ENCODE peak calls at places on chromosomes 6 and 20, in eight cellular contexts. M is adrenal gland, J is breast epithelium, V is H54, O is IMR-90, R is A549, S is gastrocnemius medialis, N is right lobe of liver. Z is an unnamed sample.

GRCh38 chr6:16836186-16836981 is 75.1 kb upstream of the ATXN1 start:
- DNase-seq in S (no peak), M (no peak), J (no peak), R (no peak), V (no peak), N (no peak), O (peak; percentile 26), Z (no peak)

GRCh38 chr6:22785036-22785435 is 215.7 kb downstream of the HDGFL1 start:
- DNase-seq in N (no peak), S (no peak), J (no peak), M (no peak), V (no peak), R (no peak), O (peak; percentile 38), Z (no peak)

GRCh38 chr6:150876598-150876997 is 11.1 kb downstream of the MTHFD1L start:
- DNase-seq in V (no peak), M (no peak), J (peak; percentile 79), R (no peak), N (peak; percentile 77), S (peak; percentile 72), O (peak; percentile 37), Z (no peak)

GRCh38 chr20:43220612-43221011 is 30.9 kb upstream of the PTPRT start:
- DNase-seq in R (no peak), S (no peak), J (no peak), N (no peak), O (peak; percentile 3), V (no peak), M (no peak), Z (no peak)

GRCh38 chr20:52749020-52749419 is 223.1 kb upstream of the TSHZ2 start:
- DNase-seq in S (no peak), M (no peak), V (no peak), N (no peak), J (no peak), O (no peak), R (no peak), Z (no peak)

GRCh38 chr6:152636675-152637421 is at the start of gene SYNE1:
- DNase-seq in M (peak; percentile 42), S (no peak), O (peak; percentile 16), J (no peak), N (peak; percentile 48), R (peak; percentile 9), V (peak; percentile 6), Z (no peak)

GRCh38 chr20:48066256-48066655 is 281.0 kb upstream of the SULF2 start:
- DNase-seq in N (no peak), M (no peak), O (peak; percentile 31), V (no peak), J (no peak), R (peak; percentile 14), S (no peak), Z (no peak)

GRCh38 chr6:140858381-140858971 is 1274.2 kb upstream of the GJE1 start:
- DNase-seq in V (no peak), S (no peak), M (no peak), R (no peak), N (no peak), J (no peak), O (peak; percentile 52), Z (no peak)

GRCh38 chr6:109523478-109523877 is 40.5 kb upstream of the ZBTB24 start:
- DNase-seq in M (no peak), R (no peak), S (no peak), J (no peak), V (no peak), N (no peak), O (peak; percentile 40), Z (no peak)

GRCh38 chr6:15653581-15653980 is 9.2 kb downstream of the DTNBP1 start:
- DNase-seq in N (no peak), J (no peak), S (no peak), M (no peak), O (no peak), V (no peak), R (no peak), Z (no peak)

GRCh38 chr6:42569102-42570028 is 5.5 kb downstream of the UBR2 start:
- DNase-seq in N (no peak), S (no peak), V (no peak), O (peak; percentile 95), M (no peak), R (peak; percentile 39), J (no peak), Z (no peak)

GRCh38 chr6:129748212-129748900 is 38.4 kb upstream of the ARHGAP18 start:
- DNase-seq in V (no peak), S (peak; percentile 10), N (no peak), R (no peak), J (no peak), M (peak; percentile 48), O (peak; percentile 61), Z (no peak)

GRCh38 chr6:129575378-129576118 is 134.4 kb downstream of the ARHGAP18 start:
- DNase-seq in N (no peak), O (peak; percentile 72), J (no peak), R (peak; percentile 43), V (peak; percentile 4), M (no peak), S (no peak), Z (no peak)

DNA sequence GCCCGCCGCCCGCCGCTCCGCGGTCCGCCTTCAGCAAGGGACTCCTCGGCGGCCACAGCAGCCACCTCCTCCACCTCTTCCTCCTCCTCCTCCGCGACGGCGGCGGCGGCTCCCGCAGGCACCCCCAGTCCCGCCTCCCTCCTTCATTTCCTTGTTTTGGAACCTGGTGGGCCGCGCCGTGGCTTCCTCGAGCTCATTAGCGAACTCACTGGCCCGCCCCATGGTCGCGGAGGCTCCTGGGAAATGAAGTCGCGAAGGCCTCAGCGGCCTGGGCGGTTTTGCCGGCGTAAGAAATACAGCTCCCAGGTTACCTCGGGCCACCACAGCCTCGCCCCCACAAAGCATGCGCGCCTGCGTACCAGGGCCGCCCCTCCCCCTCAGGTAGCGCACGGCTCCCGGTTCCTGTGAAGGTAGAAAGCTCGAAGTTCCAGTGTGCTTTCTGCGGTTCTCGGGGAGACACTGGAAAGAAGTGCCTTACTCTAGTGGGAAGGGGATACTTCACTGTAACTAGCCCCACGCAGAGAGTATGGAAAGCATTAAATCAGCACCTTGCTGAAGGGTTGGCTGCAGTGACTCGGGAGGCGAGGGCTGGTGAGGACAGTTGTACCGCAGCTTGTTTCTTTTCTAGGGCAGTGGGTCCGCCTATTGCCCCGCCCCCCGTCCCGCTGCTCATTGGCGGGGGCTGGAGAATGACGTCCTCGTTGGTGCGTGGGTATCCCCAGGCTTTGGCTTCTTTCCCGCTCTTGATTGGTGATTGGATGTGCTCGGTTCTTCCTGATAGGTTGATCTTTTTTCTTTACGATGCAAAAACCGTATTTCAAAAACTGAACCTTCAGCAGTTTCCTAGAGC is at the start of gene CDK19:
- DNase-seq in O (peak; percentile 98), N (peak; percentile 99), J (peak; percentile 97), V (peak; percentile 77), R (peak; percentile 98), M (peak; percentile 97), S (peak; percentile 97), Z (peak; percentile 99)
- TF ChIP-seq POLR2A in O (peak; percentile 86), N (peak; percentile 93), J (peak; percentile 32), V (peak; percentile 65), R (peak; percentile 70), M (peak; percentile 95), S (peak; percentile 72), Z (peak; percentile 48)

GRCh38 chr20:35618032-35618371 is 2.4 kb downstream of the SPAG4 start:
- DNase-seq in N (peak; percentile 42), M (no peak), S (no peak), J (no peak), R (no peak), O (no peak), V (no peak), Z (no peak)

GRCh38 chr20:35618372-35619131 is 2.9 kb downstream of the SPAG4 start:
- DNase-seq in J (no peak), V (no peak), M (peak; percentile 45), O (peak; percentile 23), R (no peak), S (no peak), N (peak; percentile 50), Z (no peak)

GRCh38 chr20:35620818-35621559 is 5.4 kb downstream of the SPAG4 start:
- DNase-seq in N (no peak), R (no peak), V (no peak), S (no peak), M (no peak), O (no peak), J (no peak), Z (no peak)

GRCh38 chr20:35617397-35618031 is 1.9 kb downstream of the SPAG4 start:
- DNase-seq in M (peak; percentile 67), V (peak; percentile 65), N (peak; percentile 67), R (peak; percentile 75), S (peak; percentile 32), O (peak; percentile 53), J (no peak), Z (no peak)

GRCh38 chr20:35619196-35620095 is 3.8 kb downstream of the SPAG4 start:
- DNase-seq in V (no peak), M (peak; percentile 82), O (peak; percentile 78), R (peak; percentile 89), J (peak; percentile 71), S (peak; percentile 27), N (peak; percentile 89), Z (peak; percentile 96)
- TF ChIP-seq POLR2A in V (no peak), M (peak; percentile 29), O (peak; percentile 38), R (peak; percentile 37), J (no peak), S (no peak), N (no peak), Z (no peak)

GRCh38 chr20:41245086-41245707 is 72.3 kb downstream of the ZHX3 start:
- DNase-seq in R (no peak), S (no peak), M (no peak), V (no peak), N (no peak), O (peak; percentile 42), J (no peak), Z (no peak)
- TF ChIP-seq POLR2A in R (no peak), S (no peak), M (no peak), V (no peak), N (no peak), O (no peak), J (no peak), Z (no peak)

GRCh38 chr20:17569616-17570346 is at the start of gene DSTN:
- DNase-seq in M (peak; percentile 95), O (peak; percentile 95), J (peak; percentile 93), N (peak; percentile 95), S (peak; percentile 86), V (peak; percentile 80), R (peak; percentile 99), Z (peak; percentile 98)

GRCh38 chr20:17570347-17571152 is 675 bp downstream of the DSTN start:
- DNase-seq in O (peak; percentile 33), N (peak; percentile 62), J (peak; percentile 58), R (peak; percentile 77), V (no peak), M (peak; percentile 71), S (peak; percentile 11), Z (no peak)

GRCh38 chr20:17568045-17568788 is 1.7 kb upstream of the DSTN start:
- DNase-seq in O (no peak), M (no peak), J (no peak), S (no peak), R (no peak), V (no peak), N (no peak), Z (no peak)

GRCh38 chr20:17571153-17571527 is 1.3 kb downstream of the DSTN start:
- DNase-seq in N (no peak), S (no peak), R (no peak), V (no peak), J (no peak), M (no peak), O (no peak), Z (no peak)

DNA sequence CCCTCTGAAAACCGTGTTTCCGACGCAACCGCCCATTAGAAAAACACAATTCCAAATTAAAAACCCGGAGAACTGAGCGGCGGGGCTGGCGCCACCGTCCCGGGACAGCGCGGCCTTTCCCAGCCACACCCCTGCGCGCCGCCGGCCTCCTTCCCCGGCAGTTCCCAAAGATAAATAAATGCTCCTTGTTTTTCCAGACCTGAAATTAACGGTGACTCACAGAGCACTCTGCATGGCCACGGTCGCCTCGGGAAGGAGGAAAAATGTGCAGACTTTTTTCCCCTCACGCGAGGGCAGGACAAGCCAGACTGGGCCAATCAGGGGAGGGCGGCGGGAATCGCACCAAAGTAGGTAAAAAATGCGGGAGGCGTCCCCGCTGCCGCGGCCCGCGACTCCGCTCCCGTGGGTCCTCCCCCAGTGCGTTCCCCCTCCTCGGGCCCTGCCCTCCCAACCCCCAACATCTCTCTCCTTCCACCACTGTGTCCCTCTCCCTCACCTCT is 853 bp upstream of the DSTN start:
- DNase-seq in J (peak; percentile 92), V (peak; percentile 71), O (peak; percentile 99), M (peak; percentile 82), N (peak; percentile 66), S (peak; percentile 75), R (peak; percentile 98), Z (peak; percentile 96)
- TF ChIP-seq POLR2A in J (peak; percentile 84), V (peak; percentile 45), O (peak; percentile 67), M (peak; percentile 86), N (peak; percentile 47), S (peak; percentile 46), R (peak; percentile 32), Z (peak; percentile 11)

Z was measured in esophagus muscularis mucosa.